ENCODE peak calls at places on chromosomes 13 and 19, in nine cellular contexts. G is AG04450; R is neural progenitor cell; F is NCI-H1694; I is C1 segment of cervical spinal cord; J is mucosa of gallbladder; W is activated CD4-positive, alpha-beta T cell treated with anti-CD3 and anti-CD28 coated beads, Interleukin-2, amount 10 ng/mL, durations not matched to agents 7 days and 5 days; S is amniotic epithelial cell; H is stimulated activated CD8-positive, alpha-beta memory T cell treated with anti-CD3 and anti-CD28 coated beads, Interleukin-7, amount 100 ng/mL, for 1 hour. V is an unnamed sample.

GRCh38 chr19:48772503-48772953 is 17.2 kb downstream of the FGF21 start:
- DNase-seq in H (no peak), J (peak), S (no peak), R (no peak), W (no peak), G (no peak), I (no peak), F (no peak), V (no peak)

GRCh38 chr19:47890865-47891621 is 4.9 kb upstream of the SULT2A1 start:
- DNase-seq in W (no peak), J (no peak), G (no peak), F (no peak), R (no peak), S (no peak), H (no peak), I (no peak), V (no peak)

GRCh38 chr13:49580980-49581680 is 4.2 kb downstream of the RCBTB1 start:
- DNase-seq in I (no peak), H (no peak), G (no peak), W (no peak), F (no peak), S (peak), R (no peak), J (no peak), V (no peak)

GRCh38 chr13:45367358-45367757 is 26.4 kb upstream of the TPT1 start:
- DNase-seq in H (peak), G (peak), W (peak), J (peak), I (no peak), R (no peak), S (peak), F (no peak), V (peak)

GRCh38 chr19:12159773-12160414 is 3.0 kb upstream of the ZNF136 start:
- DNase-seq in I (no peak), W (no peak), F (no peak), J (no peak), G (no peak), S (no peak), H (no peak), R (peak), V (no peak)

GRCh38 chr13:59663707-59664106 is 500.0 kb downstream of the DIAPH3 start:
- DNase-seq in R (no peak), G (no peak), W (no peak), J (no peak), F (no peak), S (no peak), I (no peak), H (no peak), V (no peak)

GRCh38 chr19:15124572-15125231 is 17.5 kb downstream of the SYDE1 start:
- DNase-seq in W (peak), S (no peak), J (peak), F (no peak), H (no peak), I (peak), R (no peak), G (no peak), V (no peak)

GRCh38 chr13:110349239-110349638 is 42.2 kb downstream of the COL4A2 start:
- DNase-seq in W (no peak), J (no peak), H (no peak), I (no peak), F (no peak), S (no peak), R (no peak), G (no peak), V (no peak)

GRCh38 chr13:96898212-96898611 is 96.1 kb downstream of the OXGR1 start:
- DNase-seq in R (no peak), I (no peak), W (no peak), S (peak), G (no peak), J (no peak), F (no peak), H (no peak), V (peak)

GRCh38 chr13:48909088-48909389 is 66.7 kb upstream of the FNDC3A start:
- DNase-seq in H (no peak), S (no peak), J (peak), G (no peak), F (no peak), R (no peak), W (no peak), I (no peak), V (no peak)